ENCODE peak calls at places on chromosome 17, in eight cellular contexts. X, U, E, I, B, K, Z and Q are unnamed samples.

GRCh38 chr17:76886395-76886794 is 18.2 kb downstream of the MGAT5B start:
- DNase-seq in X (no peak), U (no peak), E (no peak), I (no peak), B (no peak), K (no peak), Z (no peak), Q (no peak)

GRCh38 chr17:32157225-32157624 is 14.9 kb downstream of the RHOT1 start:
- DNase-seq in X (no peak), U (no peak), E (no peak), I (no peak), B (no peak), K (no peak), Z (no peak), Q (no peak)

GRCh38 chr17:2150871-2151270 is 96.0 kb downstream of the HIC1 start:
- DNase-seq in X (no peak), U (no peak), E (no peak), I (no peak), B (no peak), K (no peak), Z (no peak), Q (no peak)

GRCh38 chr17:6556121-6557039 is at the start of gene PITPNM3:
- DNase-seq in X (no peak), U (no peak), E (no peak), I (no peak), B (peak), K (no peak), Z (peak), Q (no peak)

GRCh38 chr17:78231991-78232759 is 744 bp downstream of the TMEM235 start:
- DNase-seq in X (no peak), U (no peak), E (no peak), I (no peak), B (peak), K (no peak), Z (peak), Q (no peak)

GRCh38 chr17:20184977-20185619 is 175.9 kb downstream of the SPECC1 start:
- DNase-seq in X (no peak), U (no peak), E (no peak), I (no peak), B (no peak), K (no peak), Z (no peak), Q (no peak)

GRCh38 chr17:6166492-6167179 is 96.5 kb downstream of the WSCD1 start:
- DNase-seq in X (no peak), U (no peak), E (no peak), I (no peak), B (no peak), K (no peak), Z (no peak), Q (no peak)

GRCh38 chr17:79919164-79919585 is 79.9 kb upstream of the CBX4 start:
- DNase-seq in X (no peak), U (no peak), E (peak), I (peak), B (peak), K (peak), Z (no peak), Q (peak)

GRCh38 chr17:27553019-27553511 is 77.9 kb upstream of the LGALS9 start:
- DNase-seq in X (no peak), U (no peak), E (peak), I (no peak), B (no peak), K (peak), Z (no peak), Q (no peak)

GRCh38 chr17:8503807-8504206 is 68.1 kb downstream of the NDEL1 start:
- DNase-seq in X (no peak), U (no peak), E (no peak), I (peak), B (no peak), K (peak), Z (no peak), Q (peak)

GRCh38 chr17:12789976-12790805 is 893 bp downstream of the ARHGAP44 start:
- DNase-seq in X (no peak), U (no peak), E (peak), I (no peak), B (peak), K (no peak), Z (peak), Q (no peak)

GRCh38 chr17:82003411-82004381 is 19.0 kb downstream of the CENPX start:
- DNase-seq in X (no peak), U (no peak), E (peak), I (peak), B (peak), K (peak), Z (no peak), Q (no peak)

GRCh38 chr17:61390479-61390791 is 9.2 kb upstream of the TBX2 start:
- DNase-seq in X (no peak), U (no peak), E (no peak), I (no peak), B (no peak), K (peak), Z (no peak), Q (no peak)

GRCh38 chr17:1201132-1201702 is 21.4 kb upstream of the ABR start:
- DNase-seq in X (peak), U (no peak), E (no peak), I (no peak), B (no peak), K (no peak), Z (no peak), Q (no peak)

GRCh38 chr17:81184596-81184995 is 18.6 kb upstream of the AATK start:
- DNase-seq in X (no peak), U (no peak), E (no peak), I (no peak), B (peak), K (no peak), Z (peak), Q (no peak)

GRCh38 chr17:20948984-20949777 is 93.6 kb downstream of the USP22 start:
- DNase-seq in X (no peak), U (no peak), E (no peak), I (no peak), B (no peak), K (no peak), Z (no peak), Q (no peak)

GRCh38 chr17:69864531-69864930 is 210.5 kb upstream of the KCNJ16 start:
- DNase-seq in X (no peak), U (no peak), E (no peak), I (no peak), B (no peak), K (no peak), Z (no peak), Q (no peak)

GRCh38 chr17:74547736-74548135 is 1.8 kb upstream of the CD300C start:
- DNase-seq in X (no peak), U (no peak), E (no peak), I (no peak), B (no peak), K (peak), Z (no peak), Q (no peak)

GRCh38 chr17:57328109-57328882 is 72.0 kb downstream of the MSI2 start:
- DNase-seq in X (no peak), U (no peak), E (no peak), I (no peak), B (no peak), K (no peak), Z (no peak), Q (no peak)